ENCODE peak calls at places on chromosomes 16 and 17, in ten cellular contexts. X is amygdala; S is T-helper 1 cell; J is heart left ventricle; R is mesothelial cell of epicardium; V is stimulated activated CD4-positive, alpha-beta T cell treated with anti-CD3 and anti-CD28 coated beads, Interleukin-15, amount 100 ng/mL, for 1 hour; H is SJSA1; D is neuronal stem cell; M is GM23338; O is nephron progenitor cell. I is an unnamed sample.
A peak's percentile ranks its signal among the peaks of the same experiment; 100 is the strongest.

GRCh38 chr16:50213939-50214519 is 52.3 kb upstream of the ADCY7 start:
- DNase-seq in X (no peak), S (no peak), J (no peak), R (no peak), V (no peak), H (peak; percentile 64), D (peak; percentile 54), M (peak; percentile 52), O (no peak), I (no peak)

GRCh38 chr17:53313746-53314145 is 509.0 kb upstream of the KIF2B start:
- DNase-seq in X (no peak), S (no peak), J (no peak), R (no peak), V (no peak), H (no peak), D (no peak), M (no peak), O (no peak), I (no peak)

GRCh38 chr17:65487990-65488389 is 73.5 kb downstream of the AXIN2 start:
- DNase-seq in X (no peak), S (no peak), J (no peak), R (no peak), V (no peak), H (no peak), D (no peak), M (no peak), O (no peak), I (no peak)

GRCh38 chr17:36627101-36627500 is 25.7 kb downstream of the MRM1 start:
- DNase-seq in X (no peak), S (no peak), J (no peak), R (no peak), V (no peak), H (no peak), D (no peak), M (peak; percentile 56), O (peak; percentile 61), I (no peak)

GRCh38 chr16:78503501-78504110 is 404.2 kb downstream of the WWOX start:
- DNase-seq in X (no peak), S (no peak), J (no peak), R (no peak), V (no peak), H (peak; percentile 43), D (peak; percentile 64), M (peak; percentile 76), O (peak; percentile 45), I (peak; percentile 33)

GRCh38 chr16:85398050-85398451 is 215.1 kb upstream of the GSE1 start:
- DNase-seq in X (no peak), S (no peak), J (no peak), R (peak; percentile 1), V (no peak), H (no peak), D (no peak), M (no peak), O (peak; percentile 2), I (no peak)

GRCh38 chr17:57724038-57724728 is 20.9 kb downstream of the CCDC182 start:
- DNase-seq in X (no peak), S (no peak), J (no peak), R (no peak), V (no peak), H (no peak), D (no peak), M (no peak), O (no peak), I (no peak)

GRCh38 chr16:59604331-59604730 is 870.2 kb upstream of the GOT2 start:
- DNase-seq in X (no peak), S (no peak), J (no peak), R (no peak), V (no peak), H (no peak), D (no peak), M (no peak), O (no peak), I (no peak)

GRCh38 chr17:74339537-74340195 is 13.6 kb downstream of the KIF19 start:
- DNase-seq in X (no peak), S (no peak), J (no peak), R (no peak), V (no peak), H (no peak), D (no peak), M (no peak), O (no peak), I (no peak)

GRCh38 chr17:47872019-47872650 is 21.2 kb upstream of the SP6 start:
- DNase-seq in X (no peak), S (no peak), J (peak; percentile 60), R (no peak), V (no peak), H (no peak), D (no peak), M (peak; percentile 70), O (peak; percentile 57), I (no peak)

GRCh38 chr16:55572439-55572838 is 6.0 kb downstream of the CAPNS2 start:
- DNase-seq in X (no peak), S (no peak), J (no peak), R (no peak), V (no peak), H (no peak), D (no peak), M (peak; percentile 9), O (no peak), I (no peak)

GRCh38 chr17:4807534-4808377 is 804 bp downstream of the PLD2 start:
- DNase-seq in X (no peak), S (no peak), J (peak; percentile 64), R (no peak), V (no peak), H (no peak), D (no peak), M (no peak), O (peak; percentile 22), I (no peak)

GRCh38 chr17:57665128-57665527 is 80.0 kb downstream of the CCDC182 start:
- DNase-seq in X (no peak), S (no peak), J (no peak), R (no peak), V (no peak), H (no peak), D (no peak), M (peak; percentile 32), O (no peak), I (no peak)

GRCh38 chr16:11308493-11309283 is 27.6 kb upstream of the PRM1 start:
- DNase-seq in X (no peak), S (no peak), J (no peak), R (no peak), V (no peak), H (no peak), D (no peak), M (no peak), O (no peak), I (no peak)

GRCh38 chr17:81335388-81336157 is 40.5 kb upstream of the SLC38A10 start:
- DNase-seq in X (no peak), S (no peak), J (no peak), R (no peak), V (no peak), H (no peak), D (no peak), M (no peak), O (no peak), I (no peak)

GRCh38 chr17:9959377-9959981 is 54.4 kb upstream of the RCVRN start:
- DNase-seq in X (peak; percentile 9), S (no peak), J (no peak), R (peak; percentile 41), V (no peak), H (peak; percentile 36), D (peak; percentile 67), M (peak; percentile 87), O (peak; percentile 79), I (no peak)